ENCODE peak calls at places on chromosome 2, in eight cellular contexts. One of them, this sample, is unnamed. For H3K9me3, the result is how much of the 10 kb centered on the place peaks cover.

GRCh38 chr2:201886504-201886903 is 80.2 kb downstream of the CDK15 start:
- DNase-seq in breast epithelium: no peak
- DNase-seq in SJSA1: no peak
- DNase-seq in left ventricle myocardium inferior: no peak
- DNase-seq in AG04450: no peak
- DNase-seq in neuronal stem cell: no peak
- DNase-seq in CD8-positive, alpha-beta T cell: no peak
- DNase-seq in CD8-positive, alpha-beta memory T cell: no peak
- DNase-seq in this sample: no peak

GRCh38 chr2:56055405-56055804 is 128.4 kb upstream of the CCDC85A start:
- DNase-seq in breast epithelium: no peak
- DNase-seq in SJSA1: no peak
- DNase-seq in left ventricle myocardium inferior: no peak
- DNase-seq in AG04450: no peak
- DNase-seq in neuronal stem cell: no peak
- DNase-seq in CD8-positive, alpha-beta T cell: no peak
- DNase-seq in CD8-positive, alpha-beta memory T cell: no peak
- DNase-seq in this sample: no peak

GRCh38 chr2:19068206-19068605 is 290.2 kb downstream of the OSR1 start:
- DNase-seq in breast epithelium: no peak
- DNase-seq in SJSA1: no peak
- DNase-seq in left ventricle myocardium inferior: no peak
- DNase-seq in AG04450: no peak
- DNase-seq in neuronal stem cell: no peak
- DNase-seq in CD8-positive, alpha-beta T cell: no peak
- DNase-seq in CD8-positive, alpha-beta memory T cell: no peak
- DNase-seq in this sample: no peak

GRCh38 chr2:45167885-45168284 is 158.6 kb upstream of the SIX2 start:
- DNase-seq in breast epithelium: no peak
- DNase-seq in SJSA1: no peak
- DNase-seq in left ventricle myocardium inferior: no peak
- DNase-seq in AG04450: no peak
- DNase-seq in neuronal stem cell: peak
- DNase-seq in CD8-positive, alpha-beta T cell: no peak
- DNase-seq in CD8-positive, alpha-beta memory T cell: no peak
- DNase-seq in this sample: no peak

GRCh38 chr2:82395531-82395930 is 2063.5 kb downstream of the SUCLG1 start:
- DNase-seq in breast epithelium: no peak
- DNase-seq in SJSA1: no peak
- DNase-seq in left ventricle myocardium inferior: no peak
- DNase-seq in AG04450: no peak
- DNase-seq in neuronal stem cell: no peak
- DNase-seq in CD8-positive, alpha-beta T cell: no peak
- DNase-seq in CD8-positive, alpha-beta memory T cell: no peak
- DNase-seq in this sample: no peak

GRCh38 chr2:171515672-171516298 is 6.5 kb upstream of the CYBRD1 start:
- DNase-seq in breast epithelium: no peak
- DNase-seq in SJSA1: peak
- DNase-seq in left ventricle myocardium inferior: no peak
- DNase-seq in AG04450: no peak
- DNase-seq in neuronal stem cell: no peak
- DNase-seq in CD8-positive, alpha-beta T cell: no peak
- DNase-seq in CD8-positive, alpha-beta memory T cell: no peak
- DNase-seq in this sample: no peak

GRCh38 chr2:70104231-70105111 is 17.2 kb downstream of the PCBP1 start:
- DNase-seq in breast epithelium: no peak
- DNase-seq in SJSA1: no peak
- DNase-seq in left ventricle myocardium inferior: no peak
- DNase-seq in AG04450: peak
- DNase-seq in neuronal stem cell: no peak
- DNase-seq in CD8-positive, alpha-beta T cell: no peak
- DNase-seq in CD8-positive, alpha-beta memory T cell: peak
- DNase-seq in this sample: peak

GRCh38 chr2:14632133-14632936 is at the start of gene LRATD1:
- DNase-seq in breast epithelium: peak
- DNase-seq in SJSA1: no peak
- DNase-seq in left ventricle myocardium inferior: peak
- DNase-seq in AG04450: peak
- DNase-seq in neuronal stem cell: peak
- DNase-seq in CD8-positive, alpha-beta T cell: no peak
- DNase-seq in CD8-positive, alpha-beta memory T cell: no peak
- DNase-seq in this sample: peak

GRCh38 chr2:146874260-146874658 is 970.6 kb upstream of the ACVR2A start:
- DNase-seq in breast epithelium: no peak
- DNase-seq in SJSA1: peak
- DNase-seq in left ventricle myocardium inferior: no peak
- DNase-seq in AG04450: no peak
- DNase-seq in neuronal stem cell: no peak
- DNase-seq in CD8-positive, alpha-beta T cell: no peak
- DNase-seq in CD8-positive, alpha-beta memory T cell: no peak
- DNase-seq in this sample: no peak

GRCh38 chr2:230715201-230715600 is 2.6 kb downstream of the CAB39 start:
- DNase-seq in breast epithelium: no peak
- DNase-seq in SJSA1: no peak
- DNase-seq in left ventricle myocardium inferior: no peak
- DNase-seq in AG04450: no peak
- DNase-seq in neuronal stem cell: no peak
- DNase-seq in CD8-positive, alpha-beta T cell: no peak
- DNase-seq in CD8-positive, alpha-beta memory T cell: no peak
- DNase-seq in this sample: no peak

GRCh38 chr2:120955427-120955826 is 219.8 kb downstream of the GLI2 start:
- DNase-seq in breast epithelium: no peak
- DNase-seq in SJSA1: no peak
- DNase-seq in left ventricle myocardium inferior: no peak
- DNase-seq in AG04450: no peak
- DNase-seq in neuronal stem cell: no peak
- DNase-seq in CD8-positive, alpha-beta T cell: no peak
- DNase-seq in CD8-positive, alpha-beta memory T cell: no peak
- DNase-seq in this sample: peak

GRCh38 chr2:147659051-147659450 is 185.8 kb upstream of the ACVR2A start:
- DNase-seq in breast epithelium: no peak
- DNase-seq in SJSA1: no peak
- DNase-seq in left ventricle myocardium inferior: no peak
- DNase-seq in AG04450: no peak
- DNase-seq in neuronal stem cell: no peak
- DNase-seq in CD8-positive, alpha-beta T cell: no peak
- DNase-seq in CD8-positive, alpha-beta memory T cell: no peak
- DNase-seq in this sample: no peak

GRCh38 chr2:124318913-124319312 is 293.8 kb downstream of the CNTNAP5 start:
- DNase-seq in breast epithelium: no peak
- DNase-seq in SJSA1: no peak
- DNase-seq in left ventricle myocardium inferior: no peak
- DNase-seq in AG04450: no peak
- DNase-seq in neuronal stem cell: no peak
- DNase-seq in CD8-positive, alpha-beta T cell: no peak
- DNase-seq in CD8-positive, alpha-beta memory T cell: no peak
- DNase-seq in this sample: no peak

GRCh38 chr2:62814132-62814531 is 108.6 kb downstream of the EHBP1 start:
- DNase-seq in breast epithelium: no peak
- DNase-seq in SJSA1: peak
- DNase-seq in left ventricle myocardium inferior: no peak
- DNase-seq in AG04450: no peak
- DNase-seq in neuronal stem cell: no peak
- DNase-seq in CD8-positive, alpha-beta T cell: no peak
- DNase-seq in CD8-positive, alpha-beta memory T cell: no peak
- DNase-seq in this sample: no peak

GRCh38 chr2:235614900-235615712 is 121.3 kb downstream of the AGAP1 start:
- DNase-seq in breast epithelium: peak
- DNase-seq in SJSA1: no peak
- DNase-seq in left ventricle myocardium inferior: peak
- DNase-seq in AG04450: peak
- DNase-seq in neuronal stem cell: no peak
- DNase-seq in CD8-positive, alpha-beta T cell: no peak
- DNase-seq in CD8-positive, alpha-beta memory T cell: no peak
- DNase-seq in this sample: no peak

GRCh38 chr2:144668493-144669110 is 148.7 kb upstream of the ZEB2 start:
- DNase-seq in breast epithelium: no peak
- DNase-seq in SJSA1: no peak
- DNase-seq in left ventricle myocardium inferior: no peak
- DNase-seq in AG04450: no peak
- DNase-seq in neuronal stem cell: no peak
- DNase-seq in CD8-positive, alpha-beta T cell: no peak
- DNase-seq in CD8-positive, alpha-beta memory T cell: no peak
- DNase-seq in this sample: no peak

GRCh38 chr2:4475618-4476017 is 772.2 kb downstream of the DCDC2C start:
- DNase-seq in breast epithelium: no peak
- DNase-seq in SJSA1: no peak
- DNase-seq in left ventricle myocardium inferior: no peak
- DNase-seq in AG04450: no peak
- DNase-seq in neuronal stem cell: no peak
- DNase-seq in CD8-positive, alpha-beta T cell: no peak
- DNase-seq in CD8-positive, alpha-beta memory T cell: no peak
- DNase-seq in this sample: no peak

GRCh38 chr2:36352711-36353110 is 2.9 kb upstream of the CRIM1 start:
- DNase-seq in breast epithelium: no peak
- DNase-seq in SJSA1: no peak
- DNase-seq in left ventricle myocardium inferior: no peak
- DNase-seq in AG04450: no peak
- DNase-seq in neuronal stem cell: no peak
- DNase-seq in CD8-positive, alpha-beta T cell: no peak
- DNase-seq in CD8-positive, alpha-beta memory T cell: no peak
- DNase-seq in this sample: no peak

GRCh38 chr2:115234707-115235106 is 792.3 kb downstream of the DPP10 start:
- DNase-seq in breast epithelium: no peak
- DNase-seq in SJSA1: no peak
- DNase-seq in left ventricle myocardium inferior: no peak
- DNase-seq in AG04450: no peak
- DNase-seq in neuronal stem cell: no peak
- DNase-seq in CD8-positive, alpha-beta T cell: no peak
- DNase-seq in CD8-positive, alpha-beta memory T cell: no peak
- DNase-seq in this sample: no peak
- H3K9me3 ChIP-seq in breast epithelium: under half
- H3K9me3 ChIP-seq in SJSA1: under half
- H3K9me3 ChIP-seq in left ventricle myocardium inferior: under half
- H3K9me3 ChIP-seq in AG04450: under half
- H3K9me3 ChIP-seq in neuronal stem cell: under half
- H3K9me3 ChIP-seq in CD8-positive, alpha-beta T cell: under half
- H3K9me3 ChIP-seq in CD8-positive, alpha-beta memory T cell: under half
- H3K9me3 ChIP-seq in this sample: under half

GRCh38 chr2:80969900-80970299 is 665.3 kb upstream of the LRRTM1 start:
- DNase-seq in breast epithelium: no peak
- DNase-seq in SJSA1: no peak
- DNase-seq in left ventricle myocardium inferior: no peak
- DNase-seq in AG04450: no peak
- DNase-seq in neuronal stem cell: no peak
- DNase-seq in CD8-positive, alpha-beta T cell: no peak
- DNase-seq in CD8-positive, alpha-beta memory T cell: no peak
- DNase-seq in this sample: no peak
- H3K9me3 ChIP-seq in breast epithelium: under half
- H3K9me3 ChIP-seq in SJSA1: under half
- H3K9me3 ChIP-seq in left ventricle myocardium inferior: half or more
- H3K9me3 ChIP-seq in AG04450: under half
- H3K9me3 ChIP-seq in neuronal stem cell: under half
- H3K9me3 ChIP-seq in CD8-positive, alpha-beta T cell: under half
- H3K9me3 ChIP-seq in CD8-positive, alpha-beta memory T cell: under half
- H3K9me3 ChIP-seq in this sample: under half

GRCh38 chr2:68431316-68431972 is 35.6 kb downstream of the FBXO48 start:
- DNase-seq in breast epithelium: no peak
- DNase-seq in SJSA1: no peak
- DNase-seq in left ventricle myocardium inferior: no peak
- DNase-seq in AG04450: no peak
- DNase-seq in neuronal stem cell: no peak
- DNase-seq in CD8-positive, alpha-beta T cell: no peak
- DNase-seq in CD8-positive, alpha-beta memory T cell: no peak
- DNase-seq in this sample: no peak

GRCh38 chr2:68436270-68436669 is 30.8 kb downstream of the FBXO48 start:
- DNase-seq in breast epithelium: no peak
- DNase-seq in SJSA1: no peak
- DNase-seq in left ventricle myocardium inferior: no peak
- DNase-seq in AG04450: no peak
- DNase-seq in neuronal stem cell: no peak
- DNase-seq in CD8-positive, alpha-beta T cell: no peak
- DNase-seq in CD8-positive, alpha-beta memory T cell: no peak
- DNase-seq in this sample: no peak

GRCh38 chr2:68434981-68435380 is 32.1 kb downstream of the FBXO48 start:
- DNase-seq in breast epithelium: no peak
- DNase-seq in SJSA1: no peak
- DNase-seq in left ventricle myocardium inferior: no peak
- DNase-seq in AG04450: no peak
- DNase-seq in neuronal stem cell: no peak
- DNase-seq in CD8-positive, alpha-beta T cell: no peak
- DNase-seq in CD8-positive, alpha-beta memory T cell: no peak
- DNase-seq in this sample: no peak

GRCh38 chr2:68435605-68436004 is 31.5 kb downstream of the FBXO48 start:
- DNase-seq in breast epithelium: no peak
- DNase-seq in SJSA1: no peak
- DNase-seq in left ventricle myocardium inferior: no peak
- DNase-seq in AG04450: no peak
- DNase-seq in neuronal stem cell: no peak
- DNase-seq in CD8-positive, alpha-beta T cell: no peak
- DNase-seq in CD8-positive, alpha-beta memory T cell: no peak
- DNase-seq in this sample: no peak

DNA sequence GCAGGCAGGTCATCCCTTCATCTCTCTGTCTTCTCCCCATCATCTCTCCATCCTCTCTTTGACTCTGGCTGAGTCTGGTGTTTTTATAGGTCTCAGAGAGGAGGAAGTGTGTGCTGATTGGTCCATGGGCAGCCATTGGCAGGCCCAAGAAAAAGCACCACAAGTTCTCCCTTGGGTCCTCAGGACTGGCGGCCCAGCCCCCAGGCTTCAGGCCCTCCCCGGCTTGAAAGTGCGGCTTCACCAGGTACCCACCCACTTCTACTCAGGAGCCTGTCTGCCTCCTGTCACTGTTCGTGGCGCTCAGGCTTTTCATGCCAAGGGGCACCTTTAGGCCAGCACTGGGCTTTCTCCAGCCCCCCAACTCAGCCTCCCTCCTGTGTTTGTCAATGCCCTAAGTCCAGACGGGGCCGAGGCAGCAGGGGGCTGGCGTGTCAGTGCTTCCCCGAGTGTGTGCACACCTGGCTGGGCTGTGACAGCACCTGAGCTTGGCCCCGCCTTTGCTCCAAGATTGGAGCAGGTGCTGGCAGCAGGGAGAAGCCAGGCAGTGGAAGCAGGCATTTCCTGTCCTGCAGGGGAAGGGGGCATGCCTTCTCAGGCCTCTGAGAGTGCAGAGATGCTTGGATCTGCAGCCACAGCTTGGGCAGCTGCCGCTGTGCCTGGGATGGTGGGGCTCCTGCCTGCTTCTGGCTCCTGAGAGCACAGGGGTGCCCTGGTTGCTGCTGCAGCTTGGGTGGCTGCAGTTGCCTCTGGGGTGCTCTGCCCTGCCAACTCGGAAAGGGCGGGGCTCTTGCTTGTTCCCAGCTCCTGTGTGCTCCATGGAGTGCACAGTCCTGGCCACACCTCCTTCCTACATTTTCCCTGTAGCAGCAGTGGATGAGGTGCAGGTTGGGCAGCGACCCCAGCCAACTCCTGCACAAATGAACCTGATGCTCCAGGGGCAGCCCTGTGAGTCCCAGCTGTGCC is 34.1 kb downstream of the FBXO48 start:
- DNase-seq in breast epithelium: no peak
- DNase-seq in SJSA1: no peak
- DNase-seq in left ventricle myocardium inferior: no peak
- DNase-seq in AG04450: no peak
- DNase-seq in neuronal stem cell: no peak
- DNase-seq in CD8-positive, alpha-beta T cell: no peak
- DNase-seq in CD8-positive, alpha-beta memory T cell: no peak
- DNase-seq in this sample: no peak
- H3K9me3 ChIP-seq in breast epithelium: under half
- H3K9me3 ChIP-seq in SJSA1: under half
- H3K9me3 ChIP-seq in left ventricle myocardium inferior: under half
- H3K9me3 ChIP-seq in AG04450: under half
- H3K9me3 ChIP-seq in neuronal stem cell: under half
- H3K9me3 ChIP-seq in CD8-positive, alpha-beta T cell: under half
- H3K9me3 ChIP-seq in CD8-positive, alpha-beta memory T cell: under half
- H3K9me3 ChIP-seq in this sample: under half

GRCh38 chr2:65499216-65499615 is 66.8 kb upstream of the SPRED2 start:
- DNase-seq in breast epithelium: no peak
- DNase-seq in SJSA1: no peak
- DNase-seq in left ventricle myocardium inferior: no peak
- DNase-seq in AG04450: no peak
- DNase-seq in neuronal stem cell: no peak
- DNase-seq in CD8-positive, alpha-beta T cell: no peak
- DNase-seq in CD8-positive, alpha-beta memory T cell: no peak
- DNase-seq in this sample: no peak
- H3K9me3 ChIP-seq in breast epithelium: under half
- H3K9me3 ChIP-seq in SJSA1: under half
- H3K9me3 ChIP-seq in left ventricle myocardium inferior: under half
- H3K9me3 ChIP-seq in AG04450: under half
- H3K9me3 ChIP-seq in neuronal stem cell: under half
- H3K9me3 ChIP-seq in CD8-positive, alpha-beta T cell: under half
- H3K9me3 ChIP-seq in CD8-positive, alpha-beta memory T cell: under half
- H3K9me3 ChIP-seq in this sample: under half